ENCODE peak calls at places on chromosomes 7 and 10, in five cellular contexts. P, Z, I, K and J are unnamed samples.

GRCh38 chr10:60203993-60204618 is 185.6 kb downstream of the ANK3 start:
- DNase-seq in P (peak), Z (peak), I (no peak), K (peak), J (peak)

GRCh38 chr7:9876053-9876452 is 1097.6 kb upstream of the PHF14 start:
- DNase-seq in P (no peak), Z (no peak), I (no peak), K (no peak), J (no peak)

GRCh38 chr7:91915401-91916067 is 25.1 kb upstream of the AKAP9 start:
- DNase-seq in P (no peak), Z (no peak), I (no peak), K (peak), J (no peak)

GRCh38 chr7:64882341-64883112 is 20.5 kb upstream of the ZNF273 start:
- DNase-seq in P (peak), Z (no peak), I (peak), K (no peak), J (no peak)

GRCh38 chr10:33066558-33067236 is 108.7 kb upstream of the ITGB1 start:
- DNase-seq in P (no peak), Z (peak), I (no peak), K (peak), J (no peak)

GRCh38 chr10:71218046-71218832 is 5.9 kb downstream of the UNC5B start:
- DNase-seq in P (peak), Z (no peak), I (peak), K (peak), J (no peak)

GRCh38 chr7:108235451-108236061 is 105.4 kb upstream of the LAMB4 start:
- DNase-seq in P (no peak), Z (peak), I (no peak), K (peak), J (peak)

GRCh38 chr10:116097239-116097751 is 175.7 kb downstream of the GFRA1 start:
- DNase-seq in P (no peak), Z (no peak), I (no peak), K (no peak), J (no peak)

GRCh38 chr10:94430705-94431104 is 28.4 kb downstream of the TBC1D12 start:
- DNase-seq in P (no peak), Z (no peak), I (no peak), K (no peak), J (no peak)